ENCODE peak calls at places on chromosomes 3 and 15, in seven cellular contexts. F is GM23248, X is stomach, Q is uterus, G is HCT116, M is right lobe of liver, N is mammary epithelial cell. A is an unnamed sample. For H3K4me1 and H3K9me3, the result is how much of the 10 kb centered on the place peaks cover.

GRCh38 chr3:17678116-17678741 is 64.2 kb downstream of the TBC1D5 start:
- DNase-seq in X (no peak), N (peak), F (peak), Q (no peak), G (no peak), M (no peak), A (no peak)

GRCh38 chr3:19961960-19962359 is 15.1 kb downstream of the RAB5A start:
- DNase-seq in Q (no peak), F (no peak), M (no peak), G (no peak), X (no peak), N (no peak), A (no peak)

GRCh38 chr3:45682786-45683185 is 6.4 kb upstream of the SACM1L start:
- DNase-seq in M (no peak), N (no peak), Q (no peak), G (no peak), F (no peak), X (no peak), A (no peak)

GRCh38 chr3:177451940-177452484 is 254.7 kb upstream of the TBL1XR1 start:
- DNase-seq in G (no peak), X (no peak), N (peak), F (peak), Q (no peak), M (no peak), A (no peak)

GRCh38 chr3:64494530-64494929 is 193.3 kb downstream of the ADAMTS9 start:
- DNase-seq in N (no peak), F (no peak), Q (no peak), M (no peak), G (no peak), X (no peak), A (no peak)

GRCh38 chr3:10173095-10173925 is 8.6 kb downstream of the IRAK2 start:
- DNase-seq in F (peak), G (no peak), N (peak), Q (no peak), X (no peak), M (no peak), A (no peak)

GRCh38 chr3:115785782-115786181 is 162.5 kb downstream of the GAP43 start:
- DNase-seq in X (no peak), M (no peak), F (peak), Q (no peak), N (no peak), G (no peak), A (no peak)

GRCh38 chr3:175837962-175838361 is 978.8 kb downstream of the NAALADL2 start:
- DNase-seq in M (no peak), G (no peak), F (no peak), X (no peak), Q (no peak), N (no peak), A (no peak)

GRCh38 chr3:28228623-28229022 is 12.8 kb upstream of the CMC1 start:
- DNase-seq in Q (no peak), G (no peak), X (no peak), M (no peak), F (no peak), N (no peak), A (no peak)

GRCh38 chr3:43650345-43650744 is 28.5 kb upstream of the ANO10 start:
- DNase-seq in N (no peak), M (no peak), Q (no peak), X (no peak), G (no peak), F (no peak), A (no peak)

DNA sequence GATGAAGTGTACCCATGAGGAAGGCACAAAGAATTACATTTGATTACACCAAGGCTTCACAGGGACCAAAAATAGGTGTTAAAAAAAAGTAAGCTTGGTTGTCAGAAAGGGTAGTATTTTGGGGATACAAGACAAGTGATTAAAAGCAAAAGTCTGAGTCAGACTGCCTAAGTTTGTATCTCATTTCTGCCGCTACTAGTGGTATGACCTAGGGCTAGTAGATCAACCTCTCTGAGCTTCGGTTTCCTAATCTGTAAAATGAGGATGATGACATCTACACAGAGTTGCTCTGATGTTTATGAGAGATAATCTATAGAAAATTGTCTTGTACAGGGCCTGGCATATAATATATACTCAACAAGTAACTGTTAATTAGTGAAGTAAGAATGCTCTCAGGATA is 162.9 kb upstream of the SLC2A2 start:
- DNase-seq in X (no peak), M (no peak), F (no peak), N (no peak), G (no peak), Q (no peak), A (no peak)
- H3K4me1 ChIP-seq in X (under half), M (under half), F (under half), N (under half), G (under half), Q (under half), A (under half)

GRCh38 chr15:25238126-25238525 is 200.7 kb downstream of the UBE3A start:
- DNase-seq in F (no peak), Q (no peak), G (no peak), N (no peak), M (peak), X (no peak), A (no peak)
- H3K9me3 ChIP-seq in F (under half), Q (under half), G (under half), N (half or more), M (under half), X (half or more), A (half or more)

DNA sequence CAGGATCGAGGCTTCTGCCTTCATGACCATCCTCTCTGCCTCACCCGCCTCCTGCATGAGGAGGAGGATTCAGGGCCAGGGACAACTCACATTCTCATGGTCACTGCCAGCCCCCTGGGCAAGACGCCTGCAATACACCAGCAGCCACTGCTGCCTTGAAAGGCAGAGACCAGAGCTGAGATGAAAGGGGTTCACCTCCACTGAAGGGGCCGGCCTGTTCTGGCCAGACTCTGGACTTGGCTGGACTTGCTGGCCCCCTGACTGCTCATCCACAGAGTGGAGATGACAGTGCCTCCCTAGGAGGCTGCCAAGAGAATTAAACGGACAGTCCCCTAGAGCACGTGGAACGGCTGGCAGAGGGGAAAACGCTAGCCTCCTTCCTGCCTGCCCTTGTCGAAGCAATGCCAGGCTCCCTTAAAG is 35.2 kb downstream of the MGLL start:
- DNase-seq in N (no peak), M (no peak), G (no peak), X (no peak), F (peak), Q (no peak), A (no peak)
- H3K4me1 ChIP-seq in N (under half), M (under half), G (under half), X (half or more), F (under half), Q (under half), A (under half)

GRCh38 chr15:51186846-51187340 is 92.2 kb upstream of the TNFAIP8L3 start:
- DNase-seq in X (no peak), F (no peak), N (no peak), M (no peak), Q (no peak), G (no peak), A (no peak)
- H3K9me3 ChIP-seq in X (under half), F (under half), N (under half), M (under half), Q (under half), G (under half), A (under half)

GRCh38 chr15:38389924-38390542 is 63.9 kb upstream of the FAM98B start:
- DNase-seq in F (peak), M (peak), G (peak), Q (peak), X (peak), N (peak), A (no peak)
- H3K4me1 ChIP-seq in F (under half), M (under half), G (under half), Q (under half), X (under half), N (under half), A (under half)

DNA sequence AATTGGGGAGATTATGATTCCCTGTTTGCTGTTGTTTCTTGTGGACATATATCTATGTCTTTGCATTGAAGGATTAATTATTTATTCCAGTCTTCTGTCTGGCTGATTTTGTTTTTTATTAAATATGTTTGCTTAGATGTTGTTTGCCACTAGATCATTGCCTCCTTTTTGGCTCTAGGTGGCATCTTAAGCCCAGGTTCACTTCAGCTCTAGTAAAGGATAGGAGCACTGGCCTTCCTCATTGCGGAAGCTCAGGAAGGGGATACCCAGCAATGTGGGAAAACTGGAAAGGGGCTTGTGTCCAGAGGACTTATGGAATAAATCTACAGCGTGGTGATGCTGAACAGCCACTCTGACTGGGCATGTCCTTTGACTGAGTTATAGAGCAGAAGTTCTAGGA is 821.6 kb downstream of the PDCD6IP start:
- DNase-seq in M (no peak), X (no peak), N (no peak), F (no peak), G (no peak), Q (no peak), A (no peak)
- H3K9me3 ChIP-seq in M (under half), X (under half), N (under half), F (under half), G (under half), Q (under half), A (under half)

DNA sequence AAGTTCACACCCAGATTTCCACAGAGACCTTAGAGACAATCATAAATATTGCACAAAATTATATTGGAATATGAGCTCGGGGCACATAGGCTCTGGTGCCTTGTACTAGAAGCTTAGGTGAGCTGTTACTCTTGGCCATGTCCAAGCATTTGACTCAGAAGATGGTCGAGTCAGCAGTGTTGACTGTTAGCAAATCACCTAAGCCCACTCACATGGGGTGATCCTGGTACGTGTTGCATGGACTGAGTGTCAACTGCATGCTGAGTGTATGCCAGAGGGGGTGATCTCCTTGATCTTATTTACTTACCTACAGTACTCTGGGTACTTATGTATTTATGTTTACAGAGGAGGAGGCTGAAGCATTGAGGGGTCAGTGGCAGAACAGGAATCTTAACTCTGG is 14.0 kb downstream of the SMAD3 start:
- DNase-seq in M (no peak), Q (no peak), F (peak), N (no peak), G (no peak), X (no peak), A (no peak)
- H3K4me1 ChIP-seq in M (under half), Q (under half), F (half or more), N (under half), G (half or more), X (half or more), A (half or more)